ENCODE peak calls at places on chromosomes 7 and 10, in six cellular contexts. One of them, this sample, is unnamed.

GRCh38 chr7:74183653-74184450 is 9.7 kb downstream of the EIF4H start:
- DNase-seq in A549: peak
- DNase-seq in BE2C: peak
- DNase-seq in neural progenitor cell: peak
- DNase-seq in astrocyte of the spinal cord: no peak
- DNase-seq in left ventricle myocardium inferior: no peak
- DNase-seq in this sample: no peak

GRCh38 chr7:17986826-17987225 is 40.8 kb downstream of the PRPS1L1 start:
- DNase-seq in A549: no peak
- DNase-seq in BE2C: no peak
- DNase-seq in neural progenitor cell: no peak
- DNase-seq in astrocyte of the spinal cord: peak
- DNase-seq in left ventricle myocardium inferior: no peak
- DNase-seq in this sample: no peak

GRCh38 chr10:120966657-120967045 is 115.5 kb downstream of the WDR11 start:
- DNase-seq in A549: no peak
- DNase-seq in BE2C: no peak
- DNase-seq in neural progenitor cell: no peak
- DNase-seq in astrocyte of the spinal cord: no peak
- DNase-seq in left ventricle myocardium inferior: no peak
- DNase-seq in this sample: no peak

GRCh38 chr7:16816820-16817219 is 12.0 kb upstream of the AGR2 start:
- DNase-seq in A549: no peak
- DNase-seq in BE2C: no peak
- DNase-seq in neural progenitor cell: no peak
- DNase-seq in astrocyte of the spinal cord: no peak
- DNase-seq in left ventricle myocardium inferior: no peak
- DNase-seq in this sample: no peak

GRCh38 chr7:111711426-111712065 is 149.3 kb upstream of the IMMP2L start:
- DNase-seq in A549: no peak
- DNase-seq in BE2C: no peak
- DNase-seq in neural progenitor cell: no peak
- DNase-seq in astrocyte of the spinal cord: no peak
- DNase-seq in left ventricle myocardium inferior: no peak
- DNase-seq in this sample: no peak

GRCh38 chr10:5092848-5093790 is 1.1 kb upstream of the AKR1C3 start:
- DNase-seq in A549: peak
- DNase-seq in BE2C: no peak
- DNase-seq in neural progenitor cell: no peak
- DNase-seq in astrocyte of the spinal cord: no peak
- DNase-seq in left ventricle myocardium inferior: no peak
- DNase-seq in this sample: no peak

GRCh38 chr7:151058766-151059361 is 525 bp upstream of the SLC4A2 start:
- DNase-seq in A549: peak
- DNase-seq in BE2C: no peak
- DNase-seq in neural progenitor cell: peak
- DNase-seq in astrocyte of the spinal cord: peak
- DNase-seq in left ventricle myocardium inferior: no peak
- DNase-seq in this sample: no peak

GRCh38 chr7:128791121-128791967 is 424 bp upstream of the CCDC136 start:
- DNase-seq in A549: peak
- DNase-seq in BE2C: peak
- DNase-seq in neural progenitor cell: peak
- DNase-seq in astrocyte of the spinal cord: peak
- DNase-seq in left ventricle myocardium inferior: peak
- DNase-seq in this sample: peak

GRCh38 chr10:132143162-132143561 is 43.6 kb upstream of the DPYSL4 start:
- DNase-seq in A549: no peak
- DNase-seq in BE2C: peak
- DNase-seq in neural progenitor cell: peak
- DNase-seq in astrocyte of the spinal cord: no peak
- DNase-seq in left ventricle myocardium inferior: no peak
- DNase-seq in this sample: peak

GRCh38 chr10:102814873-102815661 is 22.1 kb downstream of the CYP17A1 start:
- DNase-seq in A549: no peak
- DNase-seq in BE2C: peak
- DNase-seq in neural progenitor cell: no peak
- DNase-seq in astrocyte of the spinal cord: peak
- DNase-seq in left ventricle myocardium inferior: peak
- DNase-seq in this sample: peak

GRCh38 chr7:139682136-139683013 is 95.4 kb downstream of the HIPK2 start:
- DNase-seq in A549: peak
- DNase-seq in BE2C: no peak
- DNase-seq in neural progenitor cell: no peak
- DNase-seq in astrocyte of the spinal cord: peak
- DNase-seq in left ventricle myocardium inferior: no peak
- DNase-seq in this sample: no peak

GRCh38 chr7:19919156-19920085 is 146.0 kb upstream of the TMEM196 start:
- DNase-seq in A549: no peak
- DNase-seq in BE2C: no peak
- DNase-seq in neural progenitor cell: no peak
- DNase-seq in astrocyte of the spinal cord: peak
- DNase-seq in left ventricle myocardium inferior: no peak
- DNase-seq in this sample: no peak

GRCh38 chr7:155808551-155809331 is 3.5 kb downstream of the SHH start:
- DNase-seq in A549: peak
- DNase-seq in BE2C: no peak
- DNase-seq in neural progenitor cell: peak
- DNase-seq in astrocyte of the spinal cord: no peak
- DNase-seq in left ventricle myocardium inferior: no peak
- DNase-seq in this sample: no peak

GRCh38 chr7:140475747-140476333 is 3.5 kb downstream of the MKRN1 start:
- DNase-seq in A549: peak
- DNase-seq in BE2C: peak
- DNase-seq in neural progenitor cell: peak
- DNase-seq in astrocyte of the spinal cord: peak
- DNase-seq in left ventricle myocardium inferior: no peak
- DNase-seq in this sample: no peak

GRCh38 chr10:62072901-62073300 is 171.4 kb downstream of the ARID5B start:
- DNase-seq in A549: no peak
- DNase-seq in BE2C: no peak
- DNase-seq in neural progenitor cell: no peak
- DNase-seq in astrocyte of the spinal cord: no peak
- DNase-seq in left ventricle myocardium inferior: no peak
- DNase-seq in this sample: no peak

GRCh38 chr7:138661236-138661635 is 39.9 kb downstream of the SVOPL start:
- DNase-seq in A549: no peak
- DNase-seq in BE2C: no peak
- DNase-seq in neural progenitor cell: peak
- DNase-seq in astrocyte of the spinal cord: no peak
- DNase-seq in left ventricle myocardium inferior: no peak
- DNase-seq in this sample: no peak

GRCh38 chr10:70849582-70850016 is 33.9 kb downstream of the SGPL1 start:
- DNase-seq in A549: peak
- DNase-seq in BE2C: no peak
- DNase-seq in neural progenitor cell: no peak
- DNase-seq in astrocyte of the spinal cord: peak
- DNase-seq in left ventricle myocardium inferior: no peak
- DNase-seq in this sample: no peak

DNA sequence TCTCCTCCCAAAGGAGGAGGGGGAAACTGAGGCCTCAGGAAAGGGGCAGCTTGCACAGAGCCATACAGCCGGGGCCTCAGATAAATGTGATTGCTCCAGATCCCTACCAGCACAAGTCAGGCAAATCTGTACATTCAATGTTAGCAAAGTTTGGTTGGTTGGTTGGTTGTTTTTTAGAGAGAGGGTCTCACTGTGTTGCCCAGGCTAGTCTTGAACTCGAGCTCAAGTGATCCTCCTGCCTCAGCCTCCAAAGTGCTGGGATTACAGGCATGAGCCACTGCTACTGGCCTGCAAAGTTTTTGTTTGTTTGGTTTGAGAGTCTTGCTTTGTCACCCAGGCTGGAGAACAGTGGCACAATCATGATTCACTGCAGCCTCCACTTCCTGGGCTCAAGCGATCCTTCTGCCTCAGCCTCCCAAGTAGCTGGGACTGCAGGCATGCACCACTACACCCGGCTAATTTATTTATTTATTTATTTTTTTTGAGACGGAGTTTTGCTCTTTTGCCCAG is 30.0 kb upstream of the TNRC18 start:
- DNase-seq in A549: no peak
- DNase-seq in BE2C: no peak
- DNase-seq in neural progenitor cell: no peak
- DNase-seq in astrocyte of the spinal cord: no peak
- DNase-seq in left ventricle myocardium inferior: no peak
- DNase-seq in this sample: no peak
- TF ChIP-seq CTCF in A549: no peak
- TF ChIP-seq CTCF in BE2C: no peak
- TF ChIP-seq CTCF in neural progenitor cell: no peak
- TF ChIP-seq CTCF in astrocyte of the spinal cord: no peak
- TF ChIP-seq CTCF in left ventricle myocardium inferior: no peak
- TF ChIP-seq CTCF in this sample: no peak

GRCh38 chr7:90769036-90769435 is 172.9 kb downstream of the CDK14 start:
- DNase-seq in A549: no peak
- DNase-seq in BE2C: no peak
- DNase-seq in neural progenitor cell: no peak
- DNase-seq in astrocyte of the spinal cord: no peak
- DNase-seq in left ventricle myocardium inferior: no peak
- DNase-seq in this sample: no peak

GRCh38 chr7:90771281-90771680 is 175.2 kb downstream of the CDK14 start:
- DNase-seq in A549: no peak
- DNase-seq in BE2C: no peak
- DNase-seq in neural progenitor cell: no peak
- DNase-seq in astrocyte of the spinal cord: peak
- DNase-seq in left ventricle myocardium inferior: no peak
- DNase-seq in this sample: no peak

GRCh38 chr7:90775383-90775965 is 179.4 kb downstream of the CDK14 start:
- DNase-seq in A549: no peak
- DNase-seq in BE2C: no peak
- DNase-seq in neural progenitor cell: no peak
- DNase-seq in astrocyte of the spinal cord: no peak
- DNase-seq in left ventricle myocardium inferior: no peak
- DNase-seq in this sample: no peak

GRCh38 chr7:90773269-90773668 is 177.1 kb downstream of the CDK14 start:
- DNase-seq in A549: no peak
- DNase-seq in BE2C: no peak
- DNase-seq in neural progenitor cell: no peak
- DNase-seq in astrocyte of the spinal cord: no peak
- DNase-seq in left ventricle myocardium inferior: no peak
- DNase-seq in this sample: no peak

GRCh38 chr7:90772410-90772809 is 176.3 kb downstream of the CDK14 start:
- DNase-seq in A549: no peak
- DNase-seq in BE2C: no peak
- DNase-seq in neural progenitor cell: no peak
- DNase-seq in astrocyte of the spinal cord: no peak
- DNase-seq in left ventricle myocardium inferior: no peak
- DNase-seq in this sample: no peak
- H3K4me3 ChIP-seq in A549: no peak
- H3K4me3 ChIP-seq in BE2C: no peak
- H3K4me3 ChIP-seq in neural progenitor cell: no peak
- H3K4me3 ChIP-seq in astrocyte of the spinal cord: no peak
- H3K4me3 ChIP-seq in left ventricle myocardium inferior: no peak
- H3K4me3 ChIP-seq in this sample: no peak

DNA sequence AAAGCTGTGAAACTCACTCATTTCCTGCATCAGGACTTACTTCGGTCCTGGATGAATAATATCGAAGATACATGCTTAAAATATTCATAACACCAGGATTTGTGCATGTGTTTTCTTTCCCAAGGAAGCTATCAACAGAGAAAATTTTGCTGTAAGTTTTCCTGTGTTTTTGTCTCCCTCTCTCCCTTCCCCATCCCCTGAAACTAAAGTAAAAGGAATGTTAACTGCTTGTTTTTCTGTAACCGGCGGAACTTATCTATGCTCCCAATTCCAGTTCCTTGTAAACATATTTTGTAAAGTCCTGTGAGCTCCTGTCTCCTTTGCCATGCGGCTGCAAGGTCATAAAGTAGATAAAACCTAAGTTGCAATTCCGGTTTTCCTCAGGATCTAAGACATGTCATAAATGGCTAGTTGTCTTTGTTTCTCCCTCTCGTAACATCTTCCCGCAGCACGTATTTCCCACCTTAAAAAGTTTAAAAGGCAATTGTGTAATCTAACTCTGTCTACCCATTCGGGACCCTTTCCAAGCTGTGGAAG is 79.0 kb upstream of the POM121L12 start:
- DNase-seq in A549: no peak
- DNase-seq in BE2C: no peak
- DNase-seq in neural progenitor cell: no peak
- DNase-seq in astrocyte of the spinal cord: no peak
- DNase-seq in left ventricle myocardium inferior: no peak
- DNase-seq in this sample: no peak
- TF ChIP-seq CTCF in A549: no peak
- TF ChIP-seq CTCF in BE2C: no peak
- TF ChIP-seq CTCF in neural progenitor cell: no peak
- TF ChIP-seq CTCF in astrocyte of the spinal cord: no peak
- TF ChIP-seq CTCF in left ventricle myocardium inferior: no peak
- TF ChIP-seq CTCF in this sample: no peak

GRCh38 chr10:22942437-22942836 is 14.6 kb downstream of the ARMC3 start:
- DNase-seq in A549: no peak
- DNase-seq in BE2C: no peak
- DNase-seq in neural progenitor cell: no peak
- DNase-seq in astrocyte of the spinal cord: no peak
- DNase-seq in left ventricle myocardium inferior: no peak
- DNase-seq in this sample: no peak
- H3K4me3 ChIP-seq in A549: no peak
- H3K4me3 ChIP-seq in BE2C: no peak
- H3K4me3 ChIP-seq in neural progenitor cell: no peak
- H3K4me3 ChIP-seq in astrocyte of the spinal cord: no peak
- H3K4me3 ChIP-seq in left ventricle myocardium inferior: no peak
- H3K4me3 ChIP-seq in this sample: no peak

DNA sequence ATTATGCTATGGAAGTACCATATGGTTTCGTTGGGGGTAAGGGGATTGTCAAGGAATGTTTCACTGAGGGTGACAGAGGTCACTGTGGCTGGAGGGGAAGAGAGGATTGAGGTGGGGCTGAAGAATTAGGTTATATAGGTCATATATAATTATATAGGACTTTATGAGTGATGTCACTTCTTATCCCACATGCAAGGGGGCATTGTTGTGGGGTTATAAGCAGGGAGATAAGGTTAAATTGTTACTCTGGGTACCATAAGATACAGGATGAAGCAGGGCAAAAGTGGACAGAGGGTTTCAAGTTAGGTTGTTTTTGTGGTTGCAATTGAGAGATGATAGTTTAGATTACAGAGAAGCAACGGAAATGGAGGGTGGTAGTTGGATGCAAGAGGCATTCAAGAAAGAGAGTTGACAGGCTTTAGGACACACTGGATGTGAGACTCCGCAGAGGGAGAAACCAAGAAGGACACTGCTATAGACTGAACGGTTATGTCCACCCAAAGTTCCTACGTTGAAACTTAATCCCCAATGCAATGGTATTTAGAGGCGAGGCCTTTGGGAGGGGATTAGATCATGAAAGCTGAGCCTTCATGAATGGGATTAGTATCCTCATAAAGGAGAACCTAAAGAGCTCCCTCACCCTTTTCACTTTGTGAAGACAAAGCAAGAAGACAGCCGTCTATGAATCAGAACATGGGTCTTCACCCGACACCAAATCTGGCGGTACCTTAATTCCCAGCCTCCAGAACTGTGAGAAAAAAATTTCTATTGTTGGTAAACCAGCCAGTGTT is 7.0 kb upstream of the PRR15 start:
- DNase-seq in A549: no peak
- DNase-seq in BE2C: no peak
- DNase-seq in neural progenitor cell: peak
- DNase-seq in astrocyte of the spinal cord: no peak
- DNase-seq in left ventricle myocardium inferior: no peak
- DNase-seq in this sample: no peak
- TF ChIP-seq CTCF in A549: no peak
- TF ChIP-seq CTCF in BE2C: peak
- TF ChIP-seq CTCF in neural progenitor cell: peak
- TF ChIP-seq CTCF in astrocyte of the spinal cord: no peak
- TF ChIP-seq CTCF in left ventricle myocardium inferior: no peak
- TF ChIP-seq CTCF in this sample: no peak

GRCh38 chr10:12629767-12630165 is 280.4 kb downstream of the CAMK1D start:
- DNase-seq in A549: no peak
- DNase-seq in BE2C: no peak
- DNase-seq in neural progenitor cell: no peak
- DNase-seq in astrocyte of the spinal cord: no peak
- DNase-seq in left ventricle myocardium inferior: no peak
- DNase-seq in this sample: no peak
- H3K4me3 ChIP-seq in A549: no peak
- H3K4me3 ChIP-seq in BE2C: no peak
- H3K4me3 ChIP-seq in neural progenitor cell: no peak
- H3K4me3 ChIP-seq in astrocyte of the spinal cord: no peak
- H3K4me3 ChIP-seq in left ventricle myocardium inferior: no peak
- H3K4me3 ChIP-seq in this sample: no peak

This sample was measured in tibial artery.